ENCODE peak calls at places on chromosomes 6 and 20, in four cellular contexts. F is activated T-cell treated with anti-CD3 and anti-CD28 coated beads, Interleukin-2, amount 50 U/mL, for 1 hour; M is GM12865; N is renal cortical epithelial cell. I is an unnamed sample.

GRCh38 chr6:134351615-134352474 is 33.9 kb upstream of the SGK1 start:
- DNase-seq in F (peak), M (no peak), N (no peak), I (peak)

GRCh38 chr20:4147319-4147718 is 132.0 kb upstream of the RNF24 start:
- DNase-seq in F (no peak), M (no peak), N (no peak), I (no peak)

GRCh38 chr6:134317471-134318131 is at the start of gene SGK1:
- DNase-seq in F (peak), M (no peak), N (peak), I (no peak)

GRCh38 chr6:169789146-169789943 is 37.9 kb downstream of the ERMARD start:
- DNase-seq in F (no peak), M (no peak), N (no peak), I (no peak)

GRCh38 chr6:131548441-131548840 is 24.6 kb upstream of the ARG1 start:
- DNase-seq in F (no peak), M (no peak), N (no peak), I (no peak)

GRCh38 chr20:37670426-37670825 is 23.4 kb upstream of the CTNNBL1 start:
- DNase-seq in F (no peak), M (no peak), N (no peak), I (no peak)

GRCh38 chr6:7542878-7543394 is 1.5 kb downstream of the DSP start:
- DNase-seq in F (no peak), M (no peak), N (peak), I (no peak)

GRCh38 chr6:56772737-56773184 is 130.1 kb upstream of the DST start:
- DNase-seq in F (no peak), M (peak), N (peak), I (no peak)

GRCh38 chr6:24535210-24535609 is 40.4 kb downstream of the ALDH5A1 start:
- DNase-seq in F (no peak), M (no peak), N (no peak), I (no peak)

GRCh38 chr6:24738732-24739131 is 19.8 kb upstream of the C6orf62 start:
- DNase-seq in F (no peak), M (peak), N (no peak), I (peak)

GRCh38 chr6:73722318-73723060 is 26.5 kb downstream of the CD109 start:
- DNase-seq in F (no peak), M (peak), N (peak), I (peak)

GRCh38 chr6:48109902-48110301 is 1.1 kb downstream of the PTCHD4 start:
- DNase-seq in F (no peak), M (no peak), N (no peak), I (no peak)

GRCh38 chr6:36117639-36118549 is 12.4 kb upstream of the MAPK13 start:
- DNase-seq in F (no peak), M (no peak), N (no peak), I (no peak)

GRCh38 chr6:108036884-108037283 is 37.7 kb downstream of the OSTM1 start:
- DNase-seq in F (no peak), M (no peak), N (no peak), I (no peak)

GRCh38 chr6:147972436-147972835 is 370.2 kb upstream of the SASH1 start:
- DNase-seq in F (no peak), M (no peak), N (no peak), I (no peak)

GRCh38 chr6:151093706-151094105 is 146.1 kb upstream of the AKAP12 start:
- DNase-seq in F (no peak), M (no peak), N (no peak), I (no peak)

I was measured in MV-4-11.